ENCODE peak calls at places on chromosomes 6 and 20, in four cellular contexts. One of them, this sample, is unnamed.

GRCh38 chr20:438581-439469 is 23.5 kb downstream of the TBC1D20 start:
- DNase-seq in effector memory CD8-positive, alpha-beta T cell: peak; percentile 60
- DNase-seq in Jurkat, Clone E6-1: peak; percentile 86
- DNase-seq in activated T-helper 1 cell treated with anti-CD3 and anti-CD28 coated beads, Interleukin-2, amount 50 U/mL, for 16 hours: peak; percentile 36
- DNase-seq in this sample: no peak

GRCh38 chr6:28266563-28266961 is 381 bp upstream of the ZSCAN26 start:
- DNase-seq in effector memory CD8-positive, alpha-beta T cell: no peak
- DNase-seq in Jurkat, Clone E6-1: no peak
- DNase-seq in activated T-helper 1 cell treated with anti-CD3 and anti-CD28 coated beads, Interleukin-2, amount 50 U/mL, for 16 hours: no peak
- DNase-seq in this sample: no peak

GRCh38 chr6:170345662-170346061 is 39.1 kb downstream of the FAM120B start:
- DNase-seq in effector memory CD8-positive, alpha-beta T cell: no peak
- DNase-seq in Jurkat, Clone E6-1: no peak
- DNase-seq in activated T-helper 1 cell treated with anti-CD3 and anti-CD28 coated beads, Interleukin-2, amount 50 U/mL, for 16 hours: no peak
- DNase-seq in this sample: no peak

GRCh38 chr20:7695622-7696021 is 244.6 kb downstream of the HAO1 start:
- DNase-seq in effector memory CD8-positive, alpha-beta T cell: no peak
- DNase-seq in Jurkat, Clone E6-1: no peak
- DNase-seq in activated T-helper 1 cell treated with anti-CD3 and anti-CD28 coated beads, Interleukin-2, amount 50 U/mL, for 16 hours: no peak
- DNase-seq in this sample: no peak

GRCh38 chr20:51622004-51622874 is 79.7 kb upstream of the NFATC2 start:
- DNase-seq in effector memory CD8-positive, alpha-beta T cell: no peak
- DNase-seq in Jurkat, Clone E6-1: no peak
- DNase-seq in activated T-helper 1 cell treated with anti-CD3 and anti-CD28 coated beads, Interleukin-2, amount 50 U/mL, for 16 hours: no peak
- DNase-seq in this sample: no peak

GRCh38 chr20:51412333-51412761 is 130.2 kb downstream of the NFATC2 start:
- DNase-seq in effector memory CD8-positive, alpha-beta T cell: no peak
- DNase-seq in Jurkat, Clone E6-1: no peak
- DNase-seq in activated T-helper 1 cell treated with anti-CD3 and anti-CD28 coated beads, Interleukin-2, amount 50 U/mL, for 16 hours: no peak
- DNase-seq in this sample: no peak

GRCh38 chr20:36582322-36582721 is 8.9 kb downstream of the TGIF2 start:
- DNase-seq in effector memory CD8-positive, alpha-beta T cell: no peak
- DNase-seq in Jurkat, Clone E6-1: peak; percentile 64
- DNase-seq in activated T-helper 1 cell treated with anti-CD3 and anti-CD28 coated beads, Interleukin-2, amount 50 U/mL, for 16 hours: no peak
- DNase-seq in this sample: no peak

GRCh38 chr20:11302436-11302835 is 615.3 kb upstream of the BTBD3 start:
- DNase-seq in effector memory CD8-positive, alpha-beta T cell: no peak
- DNase-seq in Jurkat, Clone E6-1: no peak
- DNase-seq in activated T-helper 1 cell treated with anti-CD3 and anti-CD28 coated beads, Interleukin-2, amount 50 U/mL, for 16 hours: no peak
- DNase-seq in this sample: no peak

GRCh38 chr6:131924881-131925474 is 26.2 kb downstream of the CCN2 start:
- DNase-seq in effector memory CD8-positive, alpha-beta T cell: no peak
- DNase-seq in Jurkat, Clone E6-1: peak; percentile 17
- DNase-seq in activated T-helper 1 cell treated with anti-CD3 and anti-CD28 coated beads, Interleukin-2, amount 50 U/mL, for 16 hours: no peak
- DNase-seq in this sample: no peak

GRCh38 chr20:38878798-38879197 is 47.4 kb upstream of the FAM83D start:
- DNase-seq in effector memory CD8-positive, alpha-beta T cell: no peak
- DNase-seq in Jurkat, Clone E6-1: no peak
- DNase-seq in activated T-helper 1 cell treated with anti-CD3 and anti-CD28 coated beads, Interleukin-2, amount 50 U/mL, for 16 hours: no peak
- DNase-seq in this sample: no peak

GRCh38 chr6:28839443-28840120 is 84.2 kb downstream of the TRIM27 start:
- DNase-seq in effector memory CD8-positive, alpha-beta T cell: no peak
- DNase-seq in Jurkat, Clone E6-1: no peak
- DNase-seq in activated T-helper 1 cell treated with anti-CD3 and anti-CD28 coated beads, Interleukin-2, amount 50 U/mL, for 16 hours: no peak
- DNase-seq in this sample: no peak

GRCh38 chr6:53926505-53926904 is 131.7 kb downstream of the LRRC1 start:
- DNase-seq in effector memory CD8-positive, alpha-beta T cell: no peak
- DNase-seq in Jurkat, Clone E6-1: no peak
- DNase-seq in activated T-helper 1 cell treated with anti-CD3 and anti-CD28 coated beads, Interleukin-2, amount 50 U/mL, for 16 hours: no peak
- DNase-seq in this sample: no peak

GRCh38 chr6:19838442-19839236 is 1.5 kb downstream of the ID4 start:
- DNase-seq in effector memory CD8-positive, alpha-beta T cell: no peak
- DNase-seq in Jurkat, Clone E6-1: no peak
- DNase-seq in activated T-helper 1 cell treated with anti-CD3 and anti-CD28 coated beads, Interleukin-2, amount 50 U/mL, for 16 hours: no peak
- DNase-seq in this sample: peak; percentile 80

GRCh38 chr20:58439974-58440767 is 51.1 kb downstream of the VAPB start:
- DNase-seq in effector memory CD8-positive, alpha-beta T cell: no peak
- DNase-seq in Jurkat, Clone E6-1: no peak
- DNase-seq in activated T-helper 1 cell treated with anti-CD3 and anti-CD28 coated beads, Interleukin-2, amount 50 U/mL, for 16 hours: no peak
- DNase-seq in this sample: no peak

GRCh38 chr6:71349976-71350615 is 61.5 kb downstream of the OGFRL1 start:
- DNase-seq in effector memory CD8-positive, alpha-beta T cell: no peak
- DNase-seq in Jurkat, Clone E6-1: no peak
- DNase-seq in activated T-helper 1 cell treated with anti-CD3 and anti-CD28 coated beads, Interleukin-2, amount 50 U/mL, for 16 hours: no peak
- DNase-seq in this sample: no peak

GRCh38 chr6:33740794-33741193 is 5.9 kb downstream of the IP6K3 start:
- DNase-seq in effector memory CD8-positive, alpha-beta T cell: no peak
- DNase-seq in Jurkat, Clone E6-1: no peak
- DNase-seq in activated T-helper 1 cell treated with anti-CD3 and anti-CD28 coated beads, Interleukin-2, amount 50 U/mL, for 16 hours: no peak
- DNase-seq in this sample: no peak

GRCh38 chr6:114421219-114421618 is 78.4 kb upstream of the HS3ST5 start:
- DNase-seq in effector memory CD8-positive, alpha-beta T cell: no peak
- DNase-seq in Jurkat, Clone E6-1: no peak
- DNase-seq in activated T-helper 1 cell treated with anti-CD3 and anti-CD28 coated beads, Interleukin-2, amount 50 U/mL, for 16 hours: no peak
- DNase-seq in this sample: no peak

GRCh38 chr20:48831702-48832422 is 4.1 kb upstream of the PREX1 start:
- DNase-seq in effector memory CD8-positive, alpha-beta T cell: no peak
- DNase-seq in Jurkat, Clone E6-1: no peak
- DNase-seq in activated T-helper 1 cell treated with anti-CD3 and anti-CD28 coated beads, Interleukin-2, amount 50 U/mL, for 16 hours: no peak
- DNase-seq in this sample: no peak

GRCh38 chr20:61543086-61543485 is 291.0 kb downstream of the CDH4 start:
- DNase-seq in effector memory CD8-positive, alpha-beta T cell: no peak
- DNase-seq in Jurkat, Clone E6-1: no peak
- DNase-seq in activated T-helper 1 cell treated with anti-CD3 and anti-CD28 coated beads, Interleukin-2, amount 50 U/mL, for 16 hours: no peak
- DNase-seq in this sample: no peak

GRCh38 chr20:34337544-34337943 is 25.5 kb upstream of the ITCH start:
- DNase-seq in effector memory CD8-positive, alpha-beta T cell: no peak
- DNase-seq in Jurkat, Clone E6-1: no peak
- DNase-seq in activated T-helper 1 cell treated with anti-CD3 and anti-CD28 coated beads, Interleukin-2, amount 50 U/mL, for 16 hours: no peak
- DNase-seq in this sample: no peak

GRCh38 chr20:53677447-53678314 is 84.0 kb upstream of the ZNF217 start:
- DNase-seq in effector memory CD8-positive, alpha-beta T cell: no peak
- DNase-seq in Jurkat, Clone E6-1: peak; percentile 87
- DNase-seq in activated T-helper 1 cell treated with anti-CD3 and anti-CD28 coated beads, Interleukin-2, amount 50 U/mL, for 16 hours: no peak
- DNase-seq in this sample: no peak

GRCh38 chr6:80457044-80457933 is 350.8 kb downstream of the BCKDHB start:
- DNase-seq in effector memory CD8-positive, alpha-beta T cell: no peak
- DNase-seq in Jurkat, Clone E6-1: no peak
- DNase-seq in activated T-helper 1 cell treated with anti-CD3 and anti-CD28 coated beads, Interleukin-2, amount 50 U/mL, for 16 hours: no peak
- DNase-seq in this sample: peak; percentile 65